ENCODE peak calls at places on chromosomes 13 and 19, in five cellular contexts. E, K, H, T and X are unnamed samples.

GRCh38 chr19:58056261-58056660 is 2.8 kb upstream of the ZNF135 start:
- DNase-seq in E (no peak), H (no peak), K (no peak), T (no peak), X (no peak)

GRCh38 chr13:110394371-110394841 is 87.3 kb downstream of the COL4A2 start:
- DNase-seq in T (no peak), H (no peak), E (no peak), K (no peak), X (no peak)

GRCh38 chr13:50127726-50128291 is 112.6 kb downstream of the KCNRG start:
- DNase-seq in T (no peak), E (peak), H (no peak), K (no peak), X (peak)

GRCh38 chr19:20334760-20335159 is 167.7 kb downstream of the ZNF486 start:
- DNase-seq in E (no peak), K (no peak), H (no peak), T (no peak), X (no peak)

GRCh38 chr19:13833330-13834265 is 38.4 kb downstream of the ZSWIM4 start:
- DNase-seq in E (peak), T (peak), H (peak), K (peak), X (peak)

GRCh38 chr19:17234911-17235617 is 9.0 kb downstream of the OCEL1 start:
- DNase-seq in H (peak), K (peak), E (peak), T (no peak), X (peak)

GRCh38 chr19:1935484-1936208 is 5.3 kb upstream of the CSNK1G2 start:
- DNase-seq in T (no peak), H (no peak), E (no peak), K (no peak), X (no peak)

GRCh38 chr19:32232449-32232848 is 113.0 kb upstream of the ZNF507 start:
- DNase-seq in H (no peak), K (no peak), E (no peak), T (no peak), X (no peak)

GRCh38 chr13:49443327-49443688 is 556 bp downstream of the CAB39L start:
- DNase-seq in K (peak), H (no peak), E (peak), T (no peak), X (no peak)

GRCh38 chr13:52016296-52016695 is 4.1 kb downstream of the ALG11 start:
- DNase-seq in E (no peak), H (no peak), K (no peak), T (no peak), X (no peak)

GRCh38 chr13:98751397-98752110 is 918 bp downstream of the SLC15A1 start:
- DNase-seq in H (no peak), K (no peak), E (peak), T (no peak), X (no peak)

GRCh38 chr13:33323766-33324525 is 38.4 kb upstream of the STARD13 start:
- DNase-seq in K (no peak), E (no peak), H (no peak), T (no peak), X (no peak)

GRCh38 chr19:1216756-1217155 is 11.2 kb downstream of the STK11 start:
- DNase-seq in H (no peak), K (no peak), T (no peak), E (no peak), X (no peak)

GRCh38 chr19:51398096-51398704 is 7.8 kb upstream of the C19orf84 start:
- DNase-seq in K (no peak), H (no peak), E (peak), T (no peak), X (no peak)

GRCh38 chr13:106156468-106156867 is 379.0 kb downstream of the EFNB2 start:
- DNase-seq in H (no peak), E (no peak), K (no peak), T (no peak), X (no peak)

GRCh38 chr19:18361646-18362045 is 21.2 kb downstream of the PGPEP1 start:
- DNase-seq in E (no peak), H (no peak), T (no peak), K (no peak), X (no peak)

GRCh38 chr13:93098972-93099371 is 127.6 kb upstream of the GPC6 start:
- DNase-seq in T (no peak), H (no peak), K (no peak), E (no peak), X (peak)

GRCh38 chr19:51743405-51743804 is 8.3 kb downstream of the FPR1 start:
- DNase-seq in H (no peak), T (no peak), K (no peak), E (no peak), X (no peak)

GRCh38 chr19:18469245-18470107 is 31.5 kb upstream of the ISYNA1 start:
- DNase-seq in H (peak), E (peak), K (peak), T (peak), X (peak)

GRCh38 chr13:111537115-111537728 is 216.8 kb downstream of the TEX29 start:
- DNase-seq in E (no peak), T (no peak), H (no peak), K (no peak), X (no peak)

GRCh38 chr19:19297759-19298158 is 22.6 kb downstream of the SUGP1 start:
- DNase-seq in K (no peak), E (no peak), T (no peak), H (no peak), X (no peak)

GRCh38 chr13:93680329-93680728 is 453.7 kb downstream of the GPC6 start:
- DNase-seq in K (no peak), T (no peak), E (peak), H (no peak), X (no peak)

GRCh38 chr19:6030214-6030507 is 52.2 kb upstream of the RANBP3 start:
- DNase-seq in E (no peak), H (no peak), K (no peak), T (no peak), X (no peak)

GRCh38 chr19:55232284-55232597 is 3.7 kb upstream of the TMEM86B start:
- DNase-seq in K (no peak), E (no peak), T (no peak), H (no peak), X (no peak)

GRCh38 chr13:70310720-70311119 is 202.5 kb upstream of the KLHL1 start:
- DNase-seq in H (no peak), T (no peak), E (peak), K (no peak), X (peak)

GRCh38 chr19:51019544-51019925 is at the start of gene KLK10:
- DNase-seq in T (no peak), K (no peak), H (no peak), E (no peak), X (no peak)

GRCh38 chr13:77056382-77056781 is 29.4 kb upstream of the FBXL3 start:
- DNase-seq in K (no peak), T (no peak), H (no peak), E (no peak), X (no peak)

GRCh38 chr13:101218484-101218883 is 197.8 kb downstream of the NALCN start:
- DNase-seq in H (no peak), T (no peak), K (no peak), E (no peak), X (no peak)

GRCh38 chr13:50197705-50198104 is 182.5 kb downstream of the KCNRG start:
- DNase-seq in E (no peak), T (no peak), H (no peak), K (no peak), X (no peak)

GRCh38 chr19:46478356-46478986 is 7.1 kb upstream of the PNMA8A start:
- DNase-seq in E (peak), T (no peak), H (no peak), K (no peak), X (no peak)

GRCh38 chr19:17405250-17406038 is at the start of gene BST2:
- DNase-seq in K (peak), H (peak), T (no peak), E (peak), X (peak)

GRCh38 chr13:113559901-113560644 is 24.5 kb upstream of the TFDP1 start:
- DNase-seq in E (no peak), K (no peak), H (no peak), T (peak), X (peak)

GRCh38 chr19:16581145-16581970 is 9.1 kb upstream of the SLC35E1 start:
- DNase-seq in K (no peak), H (no peak), E (no peak), T (no peak), X (no peak)

GRCh38 chr13:111058796-111059506 is 56.2 kb upstream of the ARHGEF7 start:
- DNase-seq in E (no peak), K (no peak), H (no peak), T (no peak), X (no peak)